ENCODE peak calls at places on chromosomes 11 and 22, in eight cellular contexts. V, I, H, W, P, N, F and L are unnamed samples.

GRCh38 chr11:67268036-67268683 is 1.9 kb downstream of the GRK2 start:
- DNase-seq in V (no peak), I (no peak), H (no peak), W (no peak), P (no peak), N (no peak), F (peak; percentile 99), L (peak; percentile 92)

GRCh38 chr11:1120532-1121342 is 37.0 kb upstream of the MUC5AC start:
- DNase-seq in V (no peak), I (no peak), H (no peak), W (no peak), P (no peak), N (peak; percentile 57), F (no peak), L (no peak)

GRCh38 chr11:10122337-10123197 is 171.5 kb downstream of the SBF2 start:
- DNase-seq in V (no peak), I (peak; percentile 24), H (no peak), W (peak; percentile 39), P (peak; percentile 17), N (no peak), F (peak; percentile 21), L (no peak)

GRCh38 chr22:20729194-20729593 is 44.7 kb upstream of the SERPIND1 start:
- DNase-seq in V (no peak), I (no peak), H (no peak), W (no peak), P (no peak), N (peak; percentile 54), F (no peak), L (no peak)

GRCh38 chr11:121466063-121466794 is 13.5 kb upstream of the SORL1-AS1 start:
- DNase-seq in V (peak; percentile 77), I (peak; percentile 84), H (peak; percentile 83), W (peak; percentile 93), P (peak; percentile 86), N (peak; percentile 90), F (peak; percentile 73), L (no peak)

GRCh38 chr11:114273890-114274635 is 22.1 kb upstream of the NNMT start:
- DNase-seq in V (no peak), I (no peak), H (no peak), W (no peak), P (no peak), N (no peak), F (no peak), L (no peak)

GRCh38 chr11:13949876-13950275 is 12.6 kb upstream of the SPON1 start:
- DNase-seq in V (no peak), I (no peak), H (no peak), W (no peak), P (no peak), N (no peak), F (no peak), L (no peak)

GRCh38 chr11:119206512-119207299 is 567 bp downstream of the CBL start:
- DNase-seq in V (peak; percentile 66), I (peak; percentile 72), H (peak; percentile 51), W (no peak), P (peak; percentile 14), N (peak; percentile 91), F (peak; percentile 73), L (peak; percentile 79)

GRCh38 chr11:35853871-35854270 is 90.0 kb upstream of the LDLRAD3 start:
- DNase-seq in V (no peak), I (no peak), H (no peak), W (no peak), P (no peak), N (no peak), F (no peak), L (no peak)

GRCh38 chr11:134101292-134101691 is 32.4 kb downstream of the JAM3 start:
- DNase-seq in V (no peak), I (peak; percentile 74), H (no peak), W (peak; percentile 46), P (peak; percentile 55), N (no peak), F (no peak), L (no peak)

GRCh38 chr11:15053201-15053685 is 20.1 kb upstream of the CALCB start:
- DNase-seq in V (no peak), I (peak; percentile 19), H (no peak), W (no peak), P (peak; percentile 14), N (no peak), F (no peak), L (no peak)

GRCh38 chr11:77115956-77116355 is 12.1 kb upstream of the MYO7A start:
- DNase-seq in V (no peak), I (no peak), H (no peak), W (no peak), P (no peak), N (peak; percentile 70), F (no peak), L (no peak)

GRCh38 chr11:60970890-60971289 is 590 bp upstream of the CD6 start:
- DNase-seq in V (no peak), I (no peak), H (no peak), W (no peak), P (no peak), N (no peak), F (no peak), L (no peak)

GRCh38 chr22:35539910-35540599 is 576 bp upstream of the RASD2 start:
- DNase-seq in V (peak; percentile 66), I (peak; percentile 82), H (peak; percentile 50), W (no peak), P (no peak), N (peak; percentile 87), F (peak; percentile 47), L (peak; percentile 94)

GRCh38 chr11:12126352-12127019 is 16.1 kb downstream of the MICAL2 start:
- DNase-seq in V (no peak), I (peak; percentile 78), H (no peak), W (peak; percentile 81), P (peak; percentile 90), N (peak; percentile 83), F (peak; percentile 91), L (no peak)

GRCh38 chr11:80595011-80595410 is 1154.2 kb upstream of the TENM4 start:
- DNase-seq in V (no peak), I (no peak), H (no peak), W (no peak), P (no peak), N (no peak), F (no peak), L (no peak)

GRCh38 chr11:120659076-120659475 is 147.5 kb downstream of the GRIK4 start:
- DNase-seq in V (no peak), I (no peak), H (no peak), W (no peak), P (no peak), N (no peak), F (no peak), L (no peak)

GRCh38 chr11:1234771-1235614 is 12.1 kb downstream of the MUC5B start:
- DNase-seq in V (peak; percentile 40), I (no peak), H (peak; percentile 11), W (no peak), P (no peak), N (peak; percentile 69), F (no peak), L (no peak)

GRCh38 chr11:65072631-65072966 is 11.2 kb downstream of the CDCA5 start:
- DNase-seq in V (no peak), I (no peak), H (no peak), W (no peak), P (no peak), N (no peak), F (no peak), L (no peak)

GRCh38 chr22:39241632-39242388 is 3.0 kb downstream of the PDGFB start:
- DNase-seq in V (no peak), I (no peak), H (no peak), W (no peak), P (no peak), N (peak; percentile 71), F (no peak), L (no peak)

GRCh38 chr11:34339149-34340064 is 18.4 kb downstream of the ABTB2 start:
- DNase-seq in V (no peak), I (no peak), H (no peak), W (no peak), P (no peak), N (no peak), F (peak; percentile 95), L (no peak)

GRCh38 chr22:27635435-27635834 is 166.1 kb downstream of the MN1 start:
- DNase-seq in V (no peak), I (no peak), H (no peak), W (no peak), P (no peak), N (no peak), F (no peak), L (no peak)

GRCh38 chr11:70587095-70587389 is 188.7 kb downstream of the CTTN start:
- DNase-seq in V (no peak), I (no peak), H (no peak), W (no peak), P (no peak), N (peak; percentile 28), F (peak; percentile 79), L (no peak)

GRCh38 chr22:29203456-29203855 is 2.2 kb upstream of the EMID1 start:
- DNase-seq in V (no peak), I (no peak), H (no peak), W (no peak), P (no peak), N (no peak), F (no peak), L (peak; percentile 19)

GRCh38 chr22:38766076-38766777 is 10.4 kb upstream of the SUN2 start:
- DNase-seq in V (peak; percentile 86), I (peak; percentile 71), H (peak; percentile 38), W (peak; percentile 78), P (peak; percentile 91), N (peak; percentile 82), F (peak; percentile 41), L (no peak)

GRCh38 chr22:47377926-47378560 is 615.6 kb downstream of the TBC1D22A start:
- DNase-seq in V (no peak), I (no peak), H (no peak), W (no peak), P (no peak), N (no peak), F (no peak), L (no peak)

GRCh38 chr22:24420072-24420976 is 7.1 kb upstream of the ADORA2A start:
- DNase-seq in V (peak; percentile 58), I (no peak), H (no peak), W (no peak), P (no peak), N (peak; percentile 80), F (no peak), L (no peak)

GRCh38 chr11:78208257-78209165 is 19.8 kb downstream of the USP35 start:
- DNase-seq in V (no peak), I (no peak), H (peak; percentile 10), W (peak; percentile 9), P (peak; percentile 38), N (no peak), F (no peak), L (no peak)